ENCODE peak calls at places on chromosomes 16 and 17, in four cellular contexts. H is K562, T is GM12878, F is HepG2. B is an unnamed sample.

GRCh38 chr17:39903158-39903884 is 15.1 kb downstream of the GSDMB start:
- DNase-seq in H (peak), T (no peak), F (no peak), B (no peak)

GRCh38 chr16:82412770-82413169 is 214.0 kb upstream of the CDH13 start:
- DNase-seq in H (no peak), T (no peak), F (no peak), B (no peak)

GRCh38 chr16:81493755-81494433 is 49.3 kb downstream of the CMIP start:
- DNase-seq in H (peak), T (no peak), F (peak), B (peak)

GRCh38 chr17:41464682-41465081 is 2.5 kb downstream of the KRT32 start:
- DNase-seq in H (no peak), T (no peak), F (no peak), B (peak)

GRCh38 chr17:76968707-76969597 is 100.7 kb downstream of the MGAT5B start:
- DNase-seq in H (no peak), T (no peak), F (no peak), B (no peak)

GRCh38 chr16:48539485-48540221 is 70.3 kb downstream of the N4BP1 start:
- DNase-seq in H (no peak), T (no peak), F (no peak), B (no peak)

GRCh38 chr17:57138956-57139576 is 54.0 kb downstream of the AKAP1 start:
- DNase-seq in H (no peak), T (no peak), F (no peak), B (no peak)

GRCh38 chr17:1298616-1299015 is 19.2 kb downstream of the TRARG1 start:
- DNase-seq in H (peak), T (no peak), F (no peak), B (no peak)

GRCh38 chr16:89633064-89633631 is 19.7 kb downstream of the DPEP1 start:
- DNase-seq in H (no peak), T (no peak), F (no peak), B (peak)

GRCh38 chr17:30219315-30219714 is 16.2 kb downstream of the SLC6A4 start:
- DNase-seq in H (no peak), T (no peak), F (no peak), B (no peak)

GRCh38 chr16:51870460-51870859 is 676.5 kb downstream of the TOX3 start:
- DNase-seq in H (no peak), T (no peak), F (no peak), B (no peak)

GRCh38 chr17:40568074-40568836 is 3.0 kb upstream of the CCR7 start:
- DNase-seq in H (no peak), T (no peak), F (no peak), B (no peak)

GRCh38 chr16:30889721-30890120 is 4.2 kb downstream of the BCL7C start:
- DNase-seq in H (no peak), T (no peak), F (no peak), B (no peak)

GRCh38 chr17:72136692-72137550 is 16.1 kb downstream of the SOX9 start:
- DNase-seq in H (no peak), T (no peak), F (no peak), B (peak)

GRCh38 chr17:16817201-16817600 is 127.2 kb downstream of the CCDC144A start:
- DNase-seq in H (no peak), T (no peak), F (no peak), B (no peak)

GRCh38 chr17:44318077-44318892 is 6.3 kb downstream of the SLC25A39 start:
- DNase-seq in H (no peak), T (no peak), F (no peak), B (no peak)

GRCh38 chr17:36703860-36704266 is 102.5 kb downstream of the MRM1 start:
- DNase-seq in H (peak), T (no peak), F (no peak), B (peak)

GRCh38 chr16:11797957-11798299 is 870 bp upstream of the ZC3H7A start:
- DNase-seq in H (no peak), T (no peak), F (no peak), B (peak)

GRCh38 chr17:17108681-17109049 is 66.4 kb downstream of the MPRIP start:
- DNase-seq in H (no peak), T (no peak), F (no peak), B (no peak)

GRCh38 chr17:32426894-32427293 is 17.4 kb upstream of the PSMD11 start:
- DNase-seq in H (no peak), T (no peak), F (no peak), B (no peak)

GRCh38 chr16:12265168-12265567 is 288.6 kb downstream of the SNX29 start:
- DNase-seq in H (no peak), T (no peak), F (no peak), B (no peak)

GRCh38 chr16:17106243-17106791 is 364.4 kb downstream of the XYLT1 start:
- DNase-seq in H (no peak), T (peak), F (no peak), B (no peak)

GRCh38 chr17:39889200-39889599 is 21.2 kb downstream of the ZPBP2 start:
- DNase-seq in H (no peak), T (no peak), F (no peak), B (no peak)

GRCh38 chr16:89407282-89407924 is 83.0 kb downstream of the ANKRD11 start:
- DNase-seq in H (no peak), T (no peak), F (no peak), B (no peak)

GRCh38 chr17:72282439-72283029 is 161.7 kb downstream of the SOX9 start:
- DNase-seq in H (no peak), T (no peak), F (no peak), B (no peak)

GRCh38 chr16:10750793-10751192 is 7.2 kb downstream of the NUBP1 start:
- DNase-seq in H (no peak), T (no peak), F (no peak), B (no peak)

GRCh38 chr16:10754941-10755340 is 11.3 kb downstream of the NUBP1 start:
- DNase-seq in H (no peak), T (no peak), F (no peak), B (no peak)

GRCh38 chr16:10751291-10751697 is 7.7 kb downstream of the NUBP1 start:
- DNase-seq in H (no peak), T (no peak), F (peak), B (no peak)

GRCh38 chr16:10753670-10754069 is 10.0 kb downstream of the NUBP1 start:
- DNase-seq in H (no peak), T (no peak), F (no peak), B (no peak)

GRCh38 chr16:10752843-10753523 is 9.3 kb downstream of the NUBP1 start:
- DNase-seq in H (no peak), T (peak), F (no peak), B (no peak)
- TF ChIP-seq POLR2AphosphoS2 in H (no peak), T (no peak), F (no peak), B (no peak)

GRCh38 chr16:19749571-19750080 is 31.6 kb downstream of the IQCK start:
- DNase-seq in H (no peak), T (no peak), F (no peak), B (no peak)
- TF ChIP-seq ESRRA in H (no peak), T (no peak), F (no peak), B (no peak)

GRCh38 chr16:22932032-22932771 is 118.2 kb downstream of the HS3ST2 start:
- DNase-seq in H (no peak), T (no peak), F (no peak), B (no peak)

GRCh38 chr16:22934786-22935185 is 120.8 kb downstream of the HS3ST2 start:
- DNase-seq in H (no peak), T (no peak), F (no peak), B (no peak)

GRCh38 chr16:22928882-22929281 is 114.9 kb downstream of the HS3ST2 start:
- DNase-seq in H (no peak), T (no peak), F (no peak), B (no peak)

GRCh38 chr16:22937169-22937568 is 123.2 kb downstream of the HS3ST2 start:
- DNase-seq in H (no peak), T (no peak), F (no peak), B (no peak)

DNA sequence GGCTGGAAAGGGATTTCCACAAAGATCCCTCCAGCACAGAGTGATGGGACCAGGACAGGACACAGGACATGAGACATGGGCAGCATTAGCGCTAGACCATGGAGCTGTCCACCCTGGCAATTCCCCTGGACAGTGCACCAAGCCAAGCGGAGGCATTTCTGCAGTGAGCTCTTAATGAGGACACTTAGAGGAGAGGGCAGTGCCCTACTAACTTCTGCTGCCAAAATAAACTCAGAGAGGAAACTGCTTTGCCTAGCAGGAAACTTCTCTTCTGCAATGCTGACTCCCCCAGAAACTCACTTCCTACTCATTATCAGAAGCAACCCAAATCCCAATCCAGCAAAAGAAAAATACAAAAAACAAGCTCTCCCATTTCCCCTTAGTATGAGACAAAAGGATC is 119.2 kb downstream of the HS3ST2 start:
- DNase-seq in H (no peak), T (no peak), F (no peak), B (no peak)
- TF ChIP-seq POLR2AphosphoS2 in H (no peak), T (no peak), F (no peak), B (no peak)

GRCh38 chr17:62780951-62781350 is 27.2 kb downstream of the MARCHF10 start:
- DNase-seq in H (no peak), T (no peak), F (no peak), B (no peak)

GRCh38 chr17:62781356-62781755 is 26.8 kb downstream of the MARCHF10 start:
- DNase-seq in H (no peak), T (no peak), F (no peak), B (no peak)

GRCh38 chr17:62782730-62783260 is 25.3 kb downstream of the MARCHF10 start:
- DNase-seq in H (no peak), T (no peak), F (no peak), B (no peak)

GRCh38 chr17:62780273-62780672 is 27.8 kb downstream of the MARCHF10 start:
- DNase-seq in H (no peak), T (no peak), F (no peak), B (no peak)

GRCh38 chr17:62781826-62782225 is 26.3 kb downstream of the MARCHF10 start:
- DNase-seq in H (no peak), T (no peak), F (peak), B (peak)
- TF ChIP-seq ESRRA in H (no peak), T (no peak), F (no peak), B (peak)

DNA sequence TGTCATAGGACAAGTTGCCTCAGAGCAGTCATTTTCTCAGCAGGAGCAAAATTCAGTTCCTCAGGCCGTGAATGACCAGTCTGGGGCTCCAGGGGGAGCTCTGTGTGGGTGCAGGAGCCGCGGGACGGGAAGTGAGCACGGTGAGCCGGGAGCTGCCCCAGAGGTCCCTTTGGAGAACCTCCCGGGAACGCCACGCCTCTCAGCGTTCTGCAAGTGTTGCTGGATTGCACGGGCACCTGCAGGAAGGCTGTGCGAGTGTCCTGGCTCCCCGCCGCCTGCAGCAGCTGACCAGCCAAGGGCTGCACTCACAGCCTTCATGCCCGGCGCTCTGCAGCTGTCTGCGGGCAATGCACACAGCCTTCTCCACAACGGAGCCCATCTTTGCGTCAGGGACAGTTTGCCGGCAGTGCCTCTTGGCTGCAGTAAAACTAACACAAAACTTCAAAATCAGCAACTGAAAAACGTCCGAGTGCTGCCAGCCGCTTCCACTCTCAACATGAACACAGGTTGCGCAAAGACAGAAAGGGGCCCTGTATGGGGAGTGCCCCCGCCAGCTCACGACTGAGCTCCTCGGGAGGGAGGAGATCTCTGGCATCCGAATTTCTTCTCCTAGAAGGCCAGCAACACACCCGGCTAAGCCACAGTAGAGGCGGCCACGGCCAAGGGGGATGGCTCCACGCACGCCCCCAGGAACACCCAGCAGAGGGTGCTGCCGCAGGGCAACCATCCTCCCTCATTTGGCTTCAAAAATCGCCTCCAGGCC is 16.0 kb downstream of the NDUFAF8 start:
- DNase-seq in H (peak), T (no peak), F (peak), B (peak)
- TF ChIP-seq POLR2AphosphoS2 in H (no peak), T (no peak), F (no peak), B (no peak)

GRCh38 chr17:6556121-6557039 is at the start of gene PITPNM3:
- DNase-seq in H (peak), T (no peak), F (no peak), B (no peak)
- TF ChIP-seq ESRRA in H (no peak), T (no peak), F (no peak), B (no peak)

DNA sequence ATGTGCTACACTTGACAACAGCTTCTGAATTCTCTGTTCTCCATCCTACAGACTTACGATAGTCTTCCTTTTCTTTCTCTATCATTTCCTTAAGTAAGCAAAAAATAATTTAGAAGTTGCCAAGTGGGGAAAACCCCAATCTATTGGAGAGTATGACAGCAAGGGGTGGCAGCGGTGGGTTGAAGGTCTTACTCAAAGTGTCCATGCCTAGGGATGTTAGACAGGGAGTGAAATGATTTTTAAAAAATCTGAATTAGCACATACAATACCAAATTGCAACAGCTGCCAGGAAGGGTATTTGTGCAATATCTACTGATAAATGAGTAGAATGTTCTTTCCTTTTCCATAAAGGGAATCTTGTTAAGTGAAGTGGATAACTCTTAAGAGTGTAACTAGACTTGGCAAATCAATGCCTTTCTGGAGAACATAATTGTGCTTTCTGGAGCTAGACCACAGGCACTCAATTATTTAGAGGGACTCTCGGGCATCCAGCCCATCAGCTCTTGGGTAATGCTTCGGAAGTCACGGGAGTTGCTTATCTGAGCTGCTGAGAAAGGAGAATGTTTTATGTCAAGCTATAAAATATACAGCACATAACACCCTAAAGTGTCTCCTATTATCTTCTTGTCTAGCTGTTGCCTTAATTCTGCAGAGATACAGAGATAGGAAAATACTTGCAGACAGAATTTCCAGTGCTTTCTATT is 151.5 kb downstream of the KCNJ2 start:
- DNase-seq in H (no peak), T (no peak), F (no peak), B (no peak)
- TF ChIP-seq POLR2AphosphoS2 in H (no peak), T (no peak), F (no peak), B (no peak)

GRCh38 chr16:4386452-4386813 is 14.8 kb downstream of the VASN start:
- DNase-seq in H (no peak), T (no peak), F (no peak), B (no peak)
- TF ChIP-seq ESRRA in H (no peak), T (no peak), F (no peak), B (no peak)

B was measured in A549.